ENCODE peak calls at places on chromosomes 7 and 10, in four cellular contexts. O is PC-3, N is GM23248, F is SK-N-SH. L is an unnamed sample. For H3K9me2 and H3K4me1, the result is how much of the 10 kb centered on the place peaks cover.

GRCh38 chr7:48759431-48760080 is 164.8 kb upstream of the CDC14C start:
- DNase-seq in O (no peak), N (no peak), F (no peak), L (no peak)

GRCh38 chr10:68327889-68328786 is 3.7 kb upstream of the HNRNPH3 start:
- DNase-seq in O (no peak), N (peak), F (peak), L (peak)

GRCh38 chr7:124773938-124774337 is 8.3 kb upstream of the GPR37 start:
- DNase-seq in O (no peak), N (no peak), F (no peak), L (no peak)

GRCh38 chr10:28211759-28212158 is 91.1 kb downstream of the MPP7 start:
- DNase-seq in O (no peak), N (no peak), F (no peak), L (no peak)

GRCh38 chr7:32034052-32034451 is 36.2 kb downstream of the PDE1C start:
- DNase-seq in O (peak), N (no peak), F (no peak), L (no peak)

GRCh38 chr10:89165923-89166322 is 41.2 kb downstream of the CH25H start:
- DNase-seq in O (peak), N (peak), F (no peak), L (no peak)

GRCh38 chr7:2971914-2972530 is 71.6 kb downstream of the CARD11 start:
- DNase-seq in O (no peak), N (no peak), F (no peak), L (peak)

GRCh38 chr7:42103020-42103419 is 134.0 kb downstream of the GLI3 start:
- DNase-seq in O (no peak), N (no peak), F (no peak), L (no peak)

GRCh38 chr10:79237801-79238520 is 109.3 kb upstream of the PPIF start:
- DNase-seq in O (no peak), N (no peak), F (peak), L (no peak)

GRCh38 chr10:11757452-11757819 is 15.3 kb downstream of the ECHDC3 start:
- DNase-seq in O (peak), N (peak), F (peak), L (no peak)

GRCh38 chr10:35225204-35225603 is 98.6 kb downstream of the CREM start:
- DNase-seq in O (peak), N (no peak), F (no peak), L (no peak)

GRCh38 chr10:131641231-131641630 is 259.6 kb upstream of the PPP2R2D start:
- DNase-seq in O (no peak), N (no peak), F (no peak), L (peak)

GRCh38 chr10:12934777-12935176 is 66.7 kb downstream of the CCDC3 start:
- DNase-seq in O (peak), N (peak), F (no peak), L (no peak)

GRCh38 chr10:59033622-59034021 is 142.8 kb upstream of the PHYHIPL start:
- DNase-seq in O (no peak), N (no peak), F (no peak), L (no peak)

GRCh38 chr10:77582710-77583115 is 54.9 kb downstream of the KCNMA1 start:
- DNase-seq in O (peak), N (peak), F (no peak), L (no peak)

GRCh38 chr7:42677751-42678231 is 234.1 kb downstream of the C7orf25 start:
- DNase-seq in O (peak), N (peak), F (no peak), L (no peak)

GRCh38 chr10:80206277-80206655 is 929 bp upstream of the ANXA11 start:
- DNase-seq in O (no peak), N (no peak), F (no peak), L (no peak)

GRCh38 chr7:46534593-46535271 is 613.7 kb upstream of the IGFBP3 start:
- DNase-seq in O (no peak), N (peak), F (no peak), L (no peak)

GRCh38 chr7:88229302-88229870 is 9.5 kb upstream of the SRI start:
- DNase-seq in O (no peak), N (no peak), F (no peak), L (no peak)

GRCh38 chr7:38518516-38518915 is 112.7 kb downstream of the AMPH start:
- DNase-seq in O (no peak), N (peak), F (no peak), L (no peak)

GRCh38 chr10:123149568-123150228 is 1.8 kb downstream of the HMX2 start:
- DNase-seq in O (no peak), N (peak), F (peak), L (no peak)

GRCh38 chr10:72162978-72163377 is 52.8 kb upstream of the ANAPC16 start:
- DNase-seq in O (peak), N (peak), F (no peak), L (no peak)

GRCh38 chr10:13707156-13707881 is 120.6 kb downstream of the PRPF18 start:
- DNase-seq in O (peak), N (peak), F (no peak), L (no peak)

GRCh38 chr10:60387531-60387930 is 2.1 kb downstream of the ANK3 start:
- DNase-seq in O (peak), N (no peak), F (no peak), L (no peak)

GRCh38 chr7:47546728-47547494 is 35.0 kb downstream of the TNS3 start:
- DNase-seq in O (no peak), N (no peak), F (no peak), L (no peak)

GRCh38 chr10:48464871-48465736 is 139.8 kb downstream of the ARHGAP22 start:
- DNase-seq in O (no peak), N (no peak), F (peak), L (no peak)

GRCh38 chr10:84600947-84601346 is 272.6 kb downstream of the CCSER2 start:
- DNase-seq in O (no peak), N (no peak), F (no peak), L (no peak)

GRCh38 chr10:128859738-128860386 is 607.2 kb upstream of the MGMT start:
- DNase-seq in O (peak), N (peak), F (peak), L (peak)

GRCh38 chr10:132307823-132308587 is at the start of gene STK32C:
- DNase-seq in O (peak), N (peak), F (peak), L (peak)

GRCh38 chr10:107553470-107553869 is 389.0 kb upstream of the SORCS1 start:
- DNase-seq in O (peak), N (peak), F (no peak), L (no peak)

GRCh38 chr10:110864662-110865140 is 7.0 kb upstream of the PDCD4 start:
- DNase-seq in O (no peak), N (peak), F (no peak), L (peak)

GRCh38 chr7:30472771-30473392 is 5.7 kb downstream of the NOD1 start:
- DNase-seq in O (no peak), N (peak), F (no peak), L (no peak)

GRCh38 chr7:139389091-139389490 is 29.4 kb downstream of the LUC7L2 start:
- DNase-seq in O (no peak), N (no peak), F (no peak), L (no peak)

GRCh38 chr10:70363292-70363691 is 19.1 kb downstream of the LRRC20 start:
- DNase-seq in O (no peak), N (no peak), F (no peak), L (no peak)

GRCh38 chr10:104415526-104416165 is 62.0 kb downstream of the CFAP58 start:
- DNase-seq in O (peak), N (no peak), F (no peak), L (no peak)

GRCh38 chr7:44291066-44291732 is 34.2 kb downstream of the CAMK2B start:
- DNase-seq in O (peak), N (no peak), F (peak), L (no peak)

GRCh38 chr7:913736-914520 is 37.6 kb downstream of the GET4 start:
- DNase-seq in O (peak), N (no peak), F (no peak), L (no peak)

GRCh38 chr7:85688712-85689111 is 501.9 kb upstream of the SEMA3D start:
- DNase-seq in O (no peak), N (peak), F (no peak), L (no peak)

GRCh38 chr7:92781117-92781720 is 55.2 kb downstream of the CDK6 start:
- DNase-seq in O (peak), N (no peak), F (peak), L (no peak)

DNA sequence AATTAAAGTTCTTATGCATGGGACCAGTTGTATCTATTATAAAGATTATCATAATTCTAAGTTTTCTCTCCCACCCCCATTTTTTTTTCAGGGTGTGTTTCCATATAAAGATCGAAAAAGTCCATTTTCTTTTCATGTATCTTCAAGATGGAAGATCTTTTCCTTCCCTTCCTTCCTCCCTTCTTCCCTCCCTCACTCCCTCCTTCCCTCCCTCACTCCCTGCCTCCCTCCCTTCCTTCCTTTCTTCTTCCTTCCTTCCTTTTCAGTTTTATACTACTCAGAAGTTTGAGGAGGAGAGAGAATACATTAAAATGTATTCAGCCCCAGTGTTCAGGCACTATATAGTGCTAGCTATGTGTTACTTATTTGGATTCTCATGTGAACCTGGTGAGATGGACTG is 98.0 kb downstream of the POLL start:
- DNase-seq in O (no peak), N (no peak), F (no peak), L (no peak)
- H3K9me2 ChIP-seq in O (under half), N (under half), F (under half), L (under half)

GRCh38 chr7:105036217-105037168 is 22.5 kb downstream of the KMT2E start:
- DNase-seq in O (no peak), N (no peak), F (no peak), L (no peak)

GRCh38 chr7:105037319-105037718 is 23.3 kb downstream of the KMT2E start:
- DNase-seq in O (no peak), N (no peak), F (no peak), L (no peak)

GRCh38 chr7:105035349-105035748 is 21.3 kb downstream of the KMT2E start:
- DNase-seq in O (no peak), N (no peak), F (no peak), L (no peak)

GRCh38 chr7:105030447-105030846 is 16.4 kb downstream of the KMT2E start:
- DNase-seq in O (no peak), N (no peak), F (no peak), L (no peak)

DNA sequence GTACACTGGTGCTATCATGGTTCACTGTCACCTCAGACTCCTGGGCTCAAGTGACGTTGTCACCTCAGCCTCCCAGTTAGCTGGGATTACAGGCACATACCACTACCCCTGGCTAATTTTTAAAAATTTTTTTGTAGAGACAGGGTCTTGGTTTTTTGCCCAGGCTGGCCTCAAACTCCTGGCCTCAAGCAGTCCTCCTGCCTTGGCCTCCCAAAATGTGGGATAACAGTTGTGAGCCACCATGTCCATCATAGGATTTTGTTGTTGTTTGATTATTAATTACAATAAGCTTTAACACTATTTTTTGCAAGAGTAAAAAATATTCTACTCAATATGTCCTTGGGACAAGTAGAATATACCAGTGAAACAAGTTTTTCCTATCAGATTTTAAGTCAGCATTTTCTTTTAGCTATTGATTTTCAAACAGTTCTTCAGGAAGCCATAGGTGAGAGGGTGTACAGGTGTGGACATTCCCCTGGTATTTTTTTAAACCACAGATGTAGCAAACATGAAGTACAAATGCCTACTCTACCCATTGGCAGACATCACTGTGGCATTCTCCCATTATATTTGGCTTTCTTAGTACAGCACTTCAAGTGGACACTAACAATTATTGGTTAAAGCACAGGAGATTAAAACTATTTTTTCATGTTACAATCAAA is 18.7 kb downstream of the KMT2E start:
- DNase-seq in O (no peak), N (no peak), F (no peak), L (no peak)
- H3K4me1 ChIP-seq in O (under half), N (under half), F (under half), L (under half)

GRCh38 chr10:92691042-92691590 is 1.4 kb downstream of the HHEX start:
- DNase-seq in O (no peak), N (no peak), F (no peak), L (no peak)
- H3K9me2 ChIP-seq in O (under half), N (under half), F (under half), L (under half)

DNA sequence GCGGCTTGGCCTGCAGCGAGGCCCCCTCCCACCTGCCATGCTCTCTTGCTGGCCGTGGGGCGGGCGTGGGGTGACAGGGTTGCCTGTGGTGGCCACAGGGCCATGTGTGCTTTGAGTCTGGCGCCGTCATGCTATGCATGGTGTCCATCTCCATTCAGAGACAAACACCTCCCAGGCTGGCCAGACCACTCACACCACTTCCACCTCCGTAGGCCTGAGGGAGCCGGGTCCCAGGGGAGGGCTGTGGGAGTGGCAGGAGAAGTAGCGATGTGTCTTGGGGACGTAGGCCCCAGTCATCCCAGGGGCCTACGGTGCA is 65.5 kb downstream of the DNAJB6 start:
- DNase-seq in O (no peak), N (no peak), F (peak), L (no peak)
- H3K4me1 ChIP-seq in O (under half), N (under half), F (under half), L (under half)

GRCh38 chr10:56928717-56929116 is 567.7 kb upstream of the ZWINT start:
- DNase-seq in O (peak), N (no peak), F (no peak), L (no peak)
- H3K9me2 ChIP-seq in O (under half), N (under half), F (under half), L (under half)

GRCh38 chr7:6375346-6376101 is 72.2 kb downstream of the DAGLB start:
- DNase-seq in O (peak), N (peak), F (no peak), L (peak)

GRCh38 chr7:6379881-6380280 is 67.9 kb downstream of the DAGLB start:
- DNase-seq in O (no peak), N (no peak), F (no peak), L (no peak)

GRCh38 chr7:6380310-6381095 is 67.3 kb downstream of the DAGLB start:
- DNase-seq in O (no peak), N (no peak), F (no peak), L (no peak)

GRCh38 chr7:6382797-6383196 is 65.0 kb downstream of the DAGLB start:
- DNase-seq in O (no peak), N (peak), F (no peak), L (no peak)

GRCh38 chr7:6376820-6377219 is 70.9 kb downstream of the DAGLB start:
- DNase-seq in O (no peak), N (no peak), F (no peak), L (peak)
- H3K4me1 ChIP-seq in O (under half), N (under half), F (under half), L (under half)

DNA sequence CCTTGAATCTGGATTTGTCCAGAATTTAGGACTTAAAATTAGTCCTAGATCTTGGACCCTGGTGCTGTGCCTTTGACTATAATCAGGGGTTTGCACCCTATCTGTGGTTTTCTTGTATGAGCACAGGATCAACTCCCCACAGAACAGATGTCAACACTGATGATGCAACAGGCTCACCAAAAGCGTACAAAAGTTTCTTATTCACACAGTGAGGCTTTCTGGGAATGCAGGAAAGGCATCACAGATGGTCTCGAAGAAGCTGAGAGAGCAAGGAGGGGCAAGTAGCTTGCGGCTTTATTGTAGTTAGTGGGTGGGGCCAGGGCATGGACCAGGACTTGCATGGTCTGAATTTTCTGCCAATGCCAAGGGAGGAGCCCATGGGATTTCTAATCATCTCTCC is 46.2 kb downstream of the SEC61G start:
- DNase-seq in O (no peak), N (no peak), F (no peak), L (no peak)
- H3K9me2 ChIP-seq in O (under half), N (under half), F (under half), L (under half)